ENCODE peak calls at places on chromosomes 2 and 18, in five cellular contexts. C is stimulated activated CD4-positive, alpha-beta T cell treated with anti-CD3 and anti-CD28 coated beads, Interleukin-15, amount 100 ng/mL, for 24 hours; B is HT1080; M is WTC11; L is lower leg skin. R is an unnamed sample.

GRCh38 chr2:168314236-168314635 is 66.8 kb upstream of the STK39 start:
- DNase-seq in C (no peak), B (no peak), M (no peak), L (no peak), R (no peak)

GRCh38 chr2:165539985-165540384 is 70.5 kb downstream of the CSRNP3 start:
- DNase-seq in C (no peak), B (no peak), M (no peak), L (no peak), R (no peak)

GRCh38 chr2:195666113-195666712 is 9.2 kb downstream of the SLC39A10 start:
- DNase-seq in C (no peak), B (no peak), M (no peak), L (no peak), R (no peak)

GRCh38 chr2:64524604-64525322 is 635 bp downstream of the AFTPH start:
- DNase-seq in C (peak), B (peak), M (no peak), L (peak), R (peak)

GRCh38 chr2:143686585-143687164 is 557.5 kb downstream of the ARHGAP15 start:
- DNase-seq in C (no peak), B (peak), M (no peak), L (no peak), R (no peak)

GRCh38 chr18:75203456-75204261 is 5.3 kb downstream of the PTGR3 start:
- DNase-seq in C (no peak), B (no peak), M (no peak), L (no peak), R (no peak)

GRCh38 chr18:50162486-50163304 is 32.3 kb downstream of the MYO5B start:
- DNase-seq in C (no peak), B (peak), M (no peak), L (no peak), R (no peak)

GRCh38 chr2:46308081-46308480 is 10.9 kb downstream of the EPAS1 start:
- DNase-seq in C (no peak), B (no peak), M (no peak), L (no peak), R (no peak)

GRCh38 chr2:10332402-10333246 is 29.9 kb downstream of the HPCAL1 start:
- DNase-seq in C (no peak), B (no peak), M (no peak), L (no peak), R (no peak)

GRCh38 chr2:142531375-142531774 is 346.1 kb upstream of the KYNU start:
- DNase-seq in C (no peak), B (peak), M (no peak), L (no peak), R (no peak)

GRCh38 chr2:19035238-19035637 is 323.2 kb downstream of the OSR1 start:
- DNase-seq in C (no peak), B (no peak), M (no peak), L (no peak), R (no peak)

GRCh38 chr2:209536363-209536762 is 112.5 kb downstream of the MAP2 start:
- DNase-seq in C (no peak), B (no peak), M (no peak), L (no peak), R (no peak)

R was measured in activated T-helper 9 cell treated with anti-CD3 and anti-CD28 coated beads, Interleukin-2, amount 50 U/mL, for 16 hours.